ENCODE peak calls at places on chromosomes 4 and X, in six cellular contexts. One of them, this sample, is unnamed.

GRCh38 chrX:2521927-2522386 is 21.2 kb upstream of the DHRSX start:
- DNase-seq in NB4: no peak
- DNase-seq in upper lobe of right lung: no peak
- DNase-seq in lung: no peak
- DNase-seq in K562: no peak
- DNase-seq in tibial artery: no peak
- DNase-seq in this sample: peak; percentile 73

GRCh38 chrX:152733261-152733975 is at the start of the genes CSAG1 and MAGEA12:
- DNase-seq in NB4: no peak
- DNase-seq in upper lobe of right lung: no peak
- DNase-seq in lung: no peak
- DNase-seq in K562: peak; percentile 75
- DNase-seq in tibial artery: no peak
- DNase-seq in this sample: no peak

GRCh38 chrX:9503261-9503660 is 38.4 kb downstream of the TBL1X start:
- DNase-seq in NB4: no peak
- DNase-seq in upper lobe of right lung: no peak
- DNase-seq in lung: no peak
- DNase-seq in K562: no peak
- DNase-seq in tibial artery: no peak
- DNase-seq in this sample: no peak

GRCh38 chr4:5712517-5712916 is 1.5 kb downstream of the EVC start:
- DNase-seq in NB4: no peak
- DNase-seq in upper lobe of right lung: no peak
- DNase-seq in lung: no peak
- DNase-seq in K562: no peak
- DNase-seq in tibial artery: no peak
- DNase-seq in this sample: peak; percentile 70

GRCh38 chrX:1164322-1165288 is 47.8 kb downstream of the CRLF2 start:
- DNase-seq in NB4: peak; percentile 62
- DNase-seq in upper lobe of right lung: peak; percentile 39
- DNase-seq in lung: no peak
- DNase-seq in K562: no peak
- DNase-seq in tibial artery: peak; percentile 58
- DNase-seq in this sample: peak; percentile 57

GRCh38 chr4:158530391-158530790 is 8.7 kb downstream of the RXFP1 start:
- DNase-seq in NB4: no peak
- DNase-seq in upper lobe of right lung: no peak
- DNase-seq in lung: no peak
- DNase-seq in K562: no peak
- DNase-seq in tibial artery: no peak
- DNase-seq in this sample: no peak

GRCh38 chr4:141890279-141890678 is 253.9 kb downstream of the IL15 start:
- DNase-seq in NB4: no peak
- DNase-seq in upper lobe of right lung: no peak
- DNase-seq in lung: no peak
- DNase-seq in K562: no peak
- DNase-seq in tibial artery: no peak
- DNase-seq in this sample: no peak

GRCh38 chrX:97538745-97539144 is 655.0 kb downstream of the RPA4 start:
- DNase-seq in NB4: no peak
- DNase-seq in upper lobe of right lung: no peak
- DNase-seq in lung: no peak
- DNase-seq in K562: no peak
- DNase-seq in tibial artery: no peak
- DNase-seq in this sample: peak; percentile 0

GRCh38 chr4:54400802-54401201 is 171.7 kb downstream of the PDGFRA start:
- DNase-seq in NB4: no peak
- DNase-seq in upper lobe of right lung: no peak
- DNase-seq in lung: no peak
- DNase-seq in K562: no peak
- DNase-seq in tibial artery: no peak
- DNase-seq in this sample: no peak

GRCh38 chr4:41420576-41420975 is 117.4 kb upstream of the LIMCH1 start:
- DNase-seq in NB4: no peak
- DNase-seq in upper lobe of right lung: no peak
- DNase-seq in lung: no peak
- DNase-seq in K562: no peak
- DNase-seq in tibial artery: no peak
- DNase-seq in this sample: no peak

GRCh38 chr4:57074753-57075152 is 35.4 kb downstream of the IGFBP7 start:
- DNase-seq in NB4: no peak
- DNase-seq in upper lobe of right lung: no peak
- DNase-seq in lung: no peak
- DNase-seq in K562: no peak
- DNase-seq in tibial artery: no peak
- DNase-seq in this sample: no peak

GRCh38 chr4:3792813-3793212 is 26.6 kb downstream of the ADRA2C start:
- DNase-seq in NB4: peak; percentile 40
- DNase-seq in upper lobe of right lung: no peak
- DNase-seq in lung: no peak
- DNase-seq in K562: peak; percentile 34
- DNase-seq in tibial artery: no peak
- DNase-seq in this sample: no peak

GRCh38 chrX:9312922-9313867 is 151.7 kb upstream of the TBL1X start:
- DNase-seq in NB4: peak; percentile 60
- DNase-seq in upper lobe of right lung: peak; percentile 75
- DNase-seq in lung: peak; percentile 60
- DNase-seq in K562: peak; percentile 62
- DNase-seq in tibial artery: peak; percentile 63
- DNase-seq in this sample: peak; percentile 57

GRCh38 chr4:106707776-106708603 is 328.1 kb downstream of the DKK2 start:
- DNase-seq in NB4: peak; percentile 82
- DNase-seq in upper lobe of right lung: no peak
- DNase-seq in lung: no peak
- DNase-seq in K562: no peak
- DNase-seq in tibial artery: no peak
- DNase-seq in this sample: no peak

GRCh38 chr4:178823673-178824072 is 1381.4 kb upstream of the AGA start:
- DNase-seq in NB4: no peak
- DNase-seq in upper lobe of right lung: no peak
- DNase-seq in lung: no peak
- DNase-seq in K562: no peak
- DNase-seq in tibial artery: no peak
- DNase-seq in this sample: no peak

DNA sequence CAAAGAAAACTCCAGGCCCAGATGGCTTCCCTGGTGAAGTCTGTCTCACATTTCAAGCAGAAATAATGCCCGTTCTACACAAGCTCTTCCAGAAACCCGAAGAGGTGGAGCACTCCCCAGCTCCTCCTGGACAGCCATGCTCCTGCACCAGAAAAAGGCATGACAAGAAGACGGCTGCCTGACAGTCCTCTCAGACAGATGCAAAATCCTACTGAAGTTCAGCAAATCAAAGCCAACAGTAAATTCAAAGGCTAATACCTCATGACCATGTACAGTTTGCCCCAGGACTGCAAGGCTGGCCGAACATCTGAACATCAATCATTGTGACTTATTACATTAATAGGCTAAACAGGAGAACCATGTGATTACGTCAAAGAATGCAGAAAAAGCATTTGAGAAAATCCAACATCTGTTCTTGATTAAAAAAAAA is 30.8 kb upstream of the MXD4 start:
- DNase-seq in NB4: no peak
- DNase-seq in upper lobe of right lung: no peak
- DNase-seq in lung: no peak
- DNase-seq in K562: no peak
- DNase-seq in tibial artery: peak; percentile 31
- DNase-seq in this sample: no peak
- H3K4me3 ChIP-seq in NB4: no peak overlapping the region
- H3K4me3 ChIP-seq in upper lobe of right lung: no peak overlapping the region
- H3K4me3 ChIP-seq in lung: no peak overlapping the region
- H3K4me3 ChIP-seq in K562: no peak overlapping the region
- H3K4me3 ChIP-seq in tibial artery: no peak overlapping the region
- H3K4me3 ChIP-seq in this sample: no peak overlapping the region

GRCh38 chrX:11908371-11908770 is 150.3 kb downstream of the MSL3 start:
- DNase-seq in NB4: peak; percentile 25
- DNase-seq in upper lobe of right lung: no peak
- DNase-seq in lung: no peak
- DNase-seq in K562: no peak
- DNase-seq in tibial artery: no peak
- DNase-seq in this sample: peak; percentile 36
- TF ChIP-seq CTCF in NB4: peak; percentile 43
- TF ChIP-seq CTCF in upper lobe of right lung: peak; percentile 15
- TF ChIP-seq CTCF in lung: no peak
- TF ChIP-seq CTCF in K562: peak; percentile 42
- TF ChIP-seq CTCF in tibial artery: no peak
- TF ChIP-seq CTCF in this sample: peak; percentile 27

GRCh38 chrX:41895826-41896225 is 27.5 kb downstream of the CASK start:
- DNase-seq in NB4: no peak
- DNase-seq in upper lobe of right lung: no peak
- DNase-seq in lung: no peak
- DNase-seq in K562: no peak
- DNase-seq in tibial artery: no peak
- DNase-seq in this sample: no peak
- H3K4me3 ChIP-seq in NB4: no peak overlapping the region
- H3K4me3 ChIP-seq in upper lobe of right lung: no peak overlapping the region
- H3K4me3 ChIP-seq in lung: no peak overlapping the region
- H3K4me3 ChIP-seq in K562: no peak overlapping the region
- H3K4me3 ChIP-seq in tibial artery: no peak overlapping the region
- H3K4me3 ChIP-seq in this sample: no peak overlapping the region

GRCh38 chrX:132277953-132278614 is 58.8 kb upstream of the RAP2C start:
- DNase-seq in NB4: no peak
- DNase-seq in upper lobe of right lung: no peak
- DNase-seq in lung: no peak
- DNase-seq in K562: no peak
- DNase-seq in tibial artery: no peak
- DNase-seq in this sample: no peak
- TF ChIP-seq CTCF in NB4: no peak
- TF ChIP-seq CTCF in upper lobe of right lung: no peak
- TF ChIP-seq CTCF in lung: no peak
- TF ChIP-seq CTCF in K562: no peak
- TF ChIP-seq CTCF in tibial artery: no peak
- TF ChIP-seq CTCF in this sample: no peak

DNA sequence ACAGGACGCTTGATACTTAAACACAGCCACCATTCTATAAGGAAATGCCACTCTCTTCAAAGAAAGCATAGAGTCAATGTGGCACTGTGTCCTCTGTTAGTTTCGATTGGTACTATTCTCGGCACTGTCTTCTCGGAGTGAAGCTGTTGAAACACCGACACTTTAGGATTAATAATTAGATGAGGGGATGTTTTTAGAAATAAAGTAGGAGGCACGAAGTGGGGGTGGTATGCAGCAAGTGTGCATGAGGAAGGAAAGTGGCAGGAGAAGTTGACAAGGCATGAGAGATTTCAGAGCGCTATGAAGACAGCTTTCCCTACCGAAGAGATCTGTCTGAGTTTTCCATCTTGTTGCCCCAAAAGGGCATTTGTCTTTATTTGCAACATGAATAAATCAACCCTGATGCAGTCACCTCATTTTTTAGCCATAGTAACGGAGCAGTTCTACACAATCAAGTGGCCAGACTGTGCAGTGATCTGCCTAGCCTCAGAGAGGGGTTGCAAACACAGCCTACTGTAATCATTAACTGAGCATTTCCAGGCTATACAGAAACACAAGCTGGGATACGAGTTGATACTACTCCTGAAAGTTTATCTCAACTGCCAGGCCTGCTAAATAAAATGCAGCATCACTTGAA is 8.3 kb downstream of the GPRIN3 start:
- DNase-seq in NB4: no peak
- DNase-seq in upper lobe of right lung: no peak
- DNase-seq in lung: no peak
- DNase-seq in K562: no peak
- DNase-seq in tibial artery: no peak
- DNase-seq in this sample: no peak
- H3K4me3 ChIP-seq in NB4: no peak overlapping the region
- H3K4me3 ChIP-seq in upper lobe of right lung: peak overlapping the region; percentile 33
- H3K4me3 ChIP-seq in lung: no peak overlapping the region
- H3K4me3 ChIP-seq in K562: no peak overlapping the region
- H3K4me3 ChIP-seq in tibial artery: no peak overlapping the region
- H3K4me3 ChIP-seq in this sample: no peak overlapping the region

DNA sequence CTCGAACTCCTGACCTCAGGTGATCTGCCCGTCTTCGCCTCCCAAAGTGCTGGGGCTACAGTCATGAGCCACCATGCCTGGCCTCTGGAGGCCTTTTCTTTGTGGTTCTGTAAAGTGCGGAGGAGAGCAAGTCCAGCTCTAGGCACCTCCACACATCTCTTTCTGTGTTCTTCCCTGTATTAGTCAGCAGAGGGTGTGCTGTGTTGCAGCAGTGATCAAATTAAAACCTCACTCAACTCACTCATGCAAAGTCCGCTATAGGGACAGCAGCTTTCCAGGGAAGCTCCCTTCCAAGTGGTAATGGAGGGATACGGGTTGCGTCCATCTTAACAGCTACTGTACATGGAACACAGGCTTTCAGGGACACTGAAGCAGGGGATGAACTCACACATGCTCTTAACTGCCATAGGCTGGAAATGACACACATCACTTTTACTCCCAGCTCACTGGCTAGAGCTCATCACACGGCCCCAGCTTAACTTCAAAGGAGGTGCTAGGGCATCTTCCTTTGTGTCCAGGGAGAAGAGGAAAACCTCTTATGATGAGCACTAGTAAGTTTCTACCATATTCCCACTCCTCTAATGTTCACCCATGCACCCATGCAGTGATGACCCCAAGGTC is 36.0 kb upstream of the CCNG2 start:
- DNase-seq in NB4: peak; percentile 4
- DNase-seq in upper lobe of right lung: no peak
- DNase-seq in lung: no peak
- DNase-seq in K562: no peak
- DNase-seq in tibial artery: no peak
- DNase-seq in this sample: peak; percentile 23
- TF ChIP-seq CTCF in NB4: no peak
- TF ChIP-seq CTCF in upper lobe of right lung: no peak
- TF ChIP-seq CTCF in lung: no peak
- TF ChIP-seq CTCF in K562: peak; percentile 39
- TF ChIP-seq CTCF in tibial artery: no peak
- TF ChIP-seq CTCF in this sample: peak; percentile 18